ENCODE peak calls at places on chromosomes 13 and 19, in ten cellular contexts. One of them, this sample, is unnamed.

GRCh38 chr13:23407996-23408395 is 25.5 kb downstream of the SACS start:
- DNase-seq in breast epithelium: no peak
- DNase-seq in right lobe of liver: no peak
- DNase-seq in testis: no peak
- DNase-seq in AG04450: no peak
- DNase-seq in CD8-positive, alpha-beta memory T cell: no peak
- DNase-seq in brain microvascular endothelial cell: no peak
- DNase-seq in thyroid gland: no peak
- DNase-seq in dorsolateral prefrontal cortex: no peak
- DNase-seq in pancreas: no peak
- DNase-seq in this sample: no peak

GRCh38 chr13:77143325-77143907 is 116.5 kb upstream of the FBXL3 start:
- DNase-seq in breast epithelium: no peak
- DNase-seq in right lobe of liver: no peak
- DNase-seq in testis: no peak
- DNase-seq in AG04450: no peak
- DNase-seq in CD8-positive, alpha-beta memory T cell: no peak
- DNase-seq in brain microvascular endothelial cell: peak; percentile 14
- DNase-seq in thyroid gland: no peak
- DNase-seq in dorsolateral prefrontal cortex: no peak
- DNase-seq in pancreas: no peak
- DNase-seq in this sample: no peak

GRCh38 chr13:73268306-73268705 is 209.5 kb downstream of the KLF5 start:
- DNase-seq in breast epithelium: no peak
- DNase-seq in right lobe of liver: no peak
- DNase-seq in testis: no peak
- DNase-seq in AG04450: no peak
- DNase-seq in CD8-positive, alpha-beta memory T cell: no peak
- DNase-seq in brain microvascular endothelial cell: peak; percentile 7
- DNase-seq in thyroid gland: no peak
- DNase-seq in dorsolateral prefrontal cortex: no peak
- DNase-seq in pancreas: no peak
- DNase-seq in this sample: no peak

GRCh38 chr19:13024958-13025653 is 29.8 kb downstream of the NFIX start:
- DNase-seq in breast epithelium: no peak
- DNase-seq in right lobe of liver: no peak
- DNase-seq in testis: no peak
- DNase-seq in AG04450: no peak
- DNase-seq in CD8-positive, alpha-beta memory T cell: no peak
- DNase-seq in brain microvascular endothelial cell: no peak
- DNase-seq in thyroid gland: peak; percentile 71
- DNase-seq in dorsolateral prefrontal cortex: no peak
- DNase-seq in pancreas: no peak
- DNase-seq in this sample: no peak

GRCh38 chr13:40344270-40345148 is 321.9 kb downstream of the FOXO1 start:
- DNase-seq in breast epithelium: no peak
- DNase-seq in right lobe of liver: peak; percentile 65
- DNase-seq in testis: no peak
- DNase-seq in AG04450: no peak
- DNase-seq in CD8-positive, alpha-beta memory T cell: no peak
- DNase-seq in brain microvascular endothelial cell: no peak
- DNase-seq in thyroid gland: no peak
- DNase-seq in dorsolateral prefrontal cortex: no peak
- DNase-seq in pancreas: no peak
- DNase-seq in this sample: no peak

GRCh38 chr13:42880241-42880640 is 98.9 kb downstream of the FAM216B start:
- DNase-seq in breast epithelium: no peak
- DNase-seq in right lobe of liver: no peak
- DNase-seq in testis: peak; percentile 66
- DNase-seq in AG04450: no peak
- DNase-seq in CD8-positive, alpha-beta memory T cell: no peak
- DNase-seq in brain microvascular endothelial cell: no peak
- DNase-seq in thyroid gland: peak; percentile 24
- DNase-seq in dorsolateral prefrontal cortex: no peak
- DNase-seq in pancreas: no peak
- DNase-seq in this sample: no peak

GRCh38 chr19:7224205-7224833 is 69.9 kb downstream of the INSR start:
- DNase-seq in breast epithelium: no peak
- DNase-seq in right lobe of liver: peak; percentile 44
- DNase-seq in testis: peak; percentile 69
- DNase-seq in AG04450: no peak
- DNase-seq in CD8-positive, alpha-beta memory T cell: no peak
- DNase-seq in brain microvascular endothelial cell: no peak
- DNase-seq in thyroid gland: peak; percentile 8
- DNase-seq in dorsolateral prefrontal cortex: peak; percentile 35
- DNase-seq in pancreas: peak; percentile 55
- DNase-seq in this sample: peak; percentile 26

GRCh38 chr13:41691276-41691675 is 233.9 kb downstream of the RGCC start:
- DNase-seq in breast epithelium: no peak
- DNase-seq in right lobe of liver: no peak
- DNase-seq in testis: no peak
- DNase-seq in AG04450: no peak
- DNase-seq in CD8-positive, alpha-beta memory T cell: no peak
- DNase-seq in brain microvascular endothelial cell: no peak
- DNase-seq in thyroid gland: no peak
- DNase-seq in dorsolateral prefrontal cortex: no peak
- DNase-seq in pancreas: no peak
- DNase-seq in this sample: no peak

GRCh38 chr19:6087074-6087506 is 23.2 kb downstream of the RFX2 start:
- DNase-seq in breast epithelium: no peak
- DNase-seq in right lobe of liver: no peak
- DNase-seq in testis: no peak
- DNase-seq in AG04450: no peak
- DNase-seq in CD8-positive, alpha-beta memory T cell: no peak
- DNase-seq in brain microvascular endothelial cell: no peak
- DNase-seq in thyroid gland: no peak
- DNase-seq in dorsolateral prefrontal cortex: no peak
- DNase-seq in pancreas: no peak
- DNase-seq in this sample: no peak

DNA sequence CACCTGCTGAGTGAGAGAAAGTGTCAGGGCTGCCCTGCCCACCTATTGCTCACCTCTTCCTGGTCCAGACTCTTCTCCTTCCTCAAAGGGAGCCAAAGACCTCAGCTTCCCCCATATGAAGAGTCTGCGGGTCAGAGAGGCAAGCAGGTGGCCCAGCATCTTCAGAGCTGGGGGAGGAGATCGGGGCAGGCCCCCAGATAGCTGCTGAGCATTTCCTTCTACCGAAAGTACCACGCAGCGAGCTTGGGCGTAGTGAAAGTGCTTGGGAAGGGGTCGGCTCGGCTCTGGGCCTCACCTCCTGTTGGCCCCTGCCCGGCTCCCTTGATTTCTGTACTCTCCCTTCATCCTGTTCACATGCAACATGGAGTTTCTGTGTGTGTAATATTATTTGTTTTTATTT is 12.2 kb upstream of the ZNF536 start:
- DNase-seq in breast epithelium: peak; percentile 20
- DNase-seq in right lobe of liver: no peak
- DNase-seq in testis: no peak
- DNase-seq in AG04450: no peak
- DNase-seq in CD8-positive, alpha-beta memory T cell: no peak
- DNase-seq in brain microvascular endothelial cell: no peak
- DNase-seq in thyroid gland: no peak
- DNase-seq in dorsolateral prefrontal cortex: no peak
- DNase-seq in pancreas: no peak
- DNase-seq in this sample: no peak
- H3K27ac ChIP-seq in breast epithelium: no peak overlapping the region
- H3K27ac ChIP-seq in right lobe of liver: no peak overlapping the region
- H3K27ac ChIP-seq in testis: no peak overlapping the region
- H3K27ac ChIP-seq in AG04450: no peak overlapping the region
- H3K27ac ChIP-seq in CD8-positive, alpha-beta memory T cell: no peak overlapping the region
- H3K27ac ChIP-seq in brain microvascular endothelial cell: no peak overlapping the region
- H3K27ac ChIP-seq in thyroid gland: no peak overlapping the region
- H3K27ac ChIP-seq in dorsolateral prefrontal cortex: peak overlapping the region; percentile 88
- H3K27ac ChIP-seq in pancreas: no peak overlapping the region
- H3K27ac ChIP-seq in this sample: peak overlapping the region; percentile 77

DNA sequence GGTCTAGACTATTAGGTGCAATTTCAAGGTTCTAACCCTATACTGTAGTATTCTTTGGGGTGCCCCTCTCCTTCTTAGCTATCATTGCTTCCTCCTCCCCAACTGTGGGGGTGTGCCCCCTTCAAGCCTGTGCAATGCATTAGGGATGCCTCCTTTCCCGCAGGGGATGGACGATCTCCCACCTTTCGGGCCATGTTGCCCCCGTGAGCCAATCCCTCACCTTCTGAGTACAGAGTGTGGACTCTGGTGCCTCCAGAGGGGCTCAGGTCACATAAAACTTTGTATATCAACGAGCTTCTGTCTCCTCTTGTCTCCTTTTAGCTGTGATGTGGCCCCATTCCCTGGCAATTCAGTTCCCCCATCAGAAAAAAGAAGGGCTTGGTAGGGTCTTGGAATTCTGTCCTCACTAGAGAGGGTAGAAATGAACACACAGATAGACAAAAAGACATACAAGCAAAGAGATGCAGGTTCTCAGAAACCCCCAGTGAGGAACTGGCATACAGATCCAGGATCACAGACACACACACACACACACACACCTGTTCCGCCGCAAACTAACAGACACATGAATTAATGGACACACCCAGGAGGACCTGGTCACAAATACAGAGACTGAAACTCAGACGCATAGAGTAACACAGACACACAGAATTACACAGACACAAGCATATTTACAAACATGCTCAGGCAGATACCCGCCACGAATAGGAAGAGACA is 2.5 kb upstream of the HNRNPUL1 start:
- DNase-seq in breast epithelium: no peak
- DNase-seq in right lobe of liver: no peak
- DNase-seq in testis: peak; percentile 27
- DNase-seq in AG04450: no peak
- DNase-seq in CD8-positive, alpha-beta memory T cell: no peak
- DNase-seq in brain microvascular endothelial cell: no peak
- DNase-seq in thyroid gland: no peak
- DNase-seq in dorsolateral prefrontal cortex: no peak
- DNase-seq in pancreas: no peak
- DNase-seq in this sample: no peak
- H3K27ac ChIP-seq in breast epithelium: peak overlapping the region; percentile 100
- H3K27ac ChIP-seq in right lobe of liver: peak overlapping the region; percentile 97
- H3K27ac ChIP-seq in testis: peak overlapping the region; percentile 95
- H3K27ac ChIP-seq in AG04450: peak overlapping the region; percentile 53
- H3K27ac ChIP-seq in CD8-positive, alpha-beta memory T cell: peak overlapping the region; percentile 100
- H3K27ac ChIP-seq in brain microvascular endothelial cell: peak overlapping the region; percentile 98
- H3K27ac ChIP-seq in thyroid gland: peak overlapping the region; percentile 93
- H3K27ac ChIP-seq in dorsolateral prefrontal cortex: peak overlapping the region; percentile 98
- H3K27ac ChIP-seq in pancreas: no peak overlapping the region
- H3K27ac ChIP-seq in this sample: peak overlapping the region; percentile 43

GRCh38 chr19:17304386-17305047 is 1.2 kb upstream of the MRPL34 start:
- DNase-seq in breast epithelium: no peak
- DNase-seq in right lobe of liver: no peak
- DNase-seq in testis: no peak
- DNase-seq in AG04450: no peak
- DNase-seq in CD8-positive, alpha-beta memory T cell: no peak
- DNase-seq in brain microvascular endothelial cell: no peak
- DNase-seq in thyroid gland: peak; percentile 87
- DNase-seq in dorsolateral prefrontal cortex: no peak
- DNase-seq in pancreas: peak; percentile 55
- DNase-seq in this sample: no peak

GRCh38 chr19:17305517-17306284 is at the start of gene MRPL34:
- DNase-seq in breast epithelium: peak; percentile 98
- DNase-seq in right lobe of liver: peak; percentile 98
- DNase-seq in testis: peak; percentile 97
- DNase-seq in AG04450: peak; percentile 99
- DNase-seq in CD8-positive, alpha-beta memory T cell: peak; percentile 98
- DNase-seq in brain microvascular endothelial cell: peak; percentile 95
- DNase-seq in thyroid gland: peak; percentile 99
- DNase-seq in dorsolateral prefrontal cortex: peak; percentile 98
- DNase-seq in pancreas: peak; percentile 99
- DNase-seq in this sample: peak; percentile 92

GRCh38 chr19:17303940-17304267 is 679 bp upstream of the ABHD8 start:
- DNase-seq in breast epithelium: no peak
- DNase-seq in right lobe of liver: no peak
- DNase-seq in testis: no peak
- DNase-seq in AG04450: no peak
- DNase-seq in CD8-positive, alpha-beta memory T cell: no peak
- DNase-seq in brain microvascular endothelial cell: no peak
- DNase-seq in thyroid gland: peak; percentile 35
- DNase-seq in dorsolateral prefrontal cortex: no peak
- DNase-seq in pancreas: no peak
- DNase-seq in this sample: no peak

GRCh38 chr19:17306285-17306714 is 628 bp downstream of the MRPL34 start:
- DNase-seq in breast epithelium: no peak
- DNase-seq in right lobe of liver: no peak
- DNase-seq in testis: no peak
- DNase-seq in AG04450: no peak
- DNase-seq in CD8-positive, alpha-beta memory T cell: no peak
- DNase-seq in brain microvascular endothelial cell: no peak
- DNase-seq in thyroid gland: no peak
- DNase-seq in dorsolateral prefrontal cortex: no peak
- DNase-seq in pancreas: no peak
- DNase-seq in this sample: no peak

GRCh38 chr19:17305211-17305516 is 508 bp upstream of the MRPL34 start:
- DNase-seq in breast epithelium: no peak
- DNase-seq in right lobe of liver: no peak
- DNase-seq in testis: no peak
- DNase-seq in AG04450: no peak
- DNase-seq in CD8-positive, alpha-beta memory T cell: no peak
- DNase-seq in brain microvascular endothelial cell: no peak
- DNase-seq in thyroid gland: no peak
- DNase-seq in dorsolateral prefrontal cortex: no peak
- DNase-seq in pancreas: no peak
- DNase-seq in this sample: no peak
- H3K27ac ChIP-seq in breast epithelium: peak overlapping the region; percentile 90
- H3K27ac ChIP-seq in right lobe of liver: peak overlapping the region; percentile 88
- H3K27ac ChIP-seq in testis: peak overlapping the region; percentile 84
- H3K27ac ChIP-seq in AG04450: peak overlapping the region; percentile 52
- H3K27ac ChIP-seq in CD8-positive, alpha-beta memory T cell: peak overlapping the region; percentile 43
- H3K27ac ChIP-seq in brain microvascular endothelial cell: no peak overlapping the region
- H3K27ac ChIP-seq in thyroid gland: peak overlapping the region; percentile 91
- H3K27ac ChIP-seq in dorsolateral prefrontal cortex: peak overlapping the region; percentile 98
- H3K27ac ChIP-seq in pancreas: peak overlapping the region; percentile 87
- H3K27ac ChIP-seq in this sample: peak overlapping the region; percentile 96

GRCh38 chr19:2774083-2774679 is 8.9 kb downstream of the SGTA start:
- DNase-seq in breast epithelium: no peak
- DNase-seq in right lobe of liver: no peak
- DNase-seq in testis: no peak
- DNase-seq in AG04450: no peak
- DNase-seq in CD8-positive, alpha-beta memory T cell: no peak
- DNase-seq in brain microvascular endothelial cell: no peak
- DNase-seq in thyroid gland: no peak
- DNase-seq in dorsolateral prefrontal cortex: no peak
- DNase-seq in pancreas: no peak
- DNase-seq in this sample: no peak

GRCh38 chr19:2777952-2778683 is 5.0 kb downstream of the SGTA start:
- DNase-seq in breast epithelium: no peak
- DNase-seq in right lobe of liver: no peak
- DNase-seq in testis: no peak
- DNase-seq in AG04450: no peak
- DNase-seq in CD8-positive, alpha-beta memory T cell: no peak
- DNase-seq in brain microvascular endothelial cell: no peak
- DNase-seq in thyroid gland: no peak
- DNase-seq in dorsolateral prefrontal cortex: no peak
- DNase-seq in pancreas: no peak
- DNase-seq in this sample: no peak

GRCh38 chr19:2774953-2775555 is 8.0 kb downstream of the SGTA start:
- DNase-seq in breast epithelium: no peak
- DNase-seq in right lobe of liver: no peak
- DNase-seq in testis: no peak
- DNase-seq in AG04450: no peak
- DNase-seq in CD8-positive, alpha-beta memory T cell: no peak
- DNase-seq in brain microvascular endothelial cell: no peak
- DNase-seq in thyroid gland: no peak
- DNase-seq in dorsolateral prefrontal cortex: no peak
- DNase-seq in pancreas: no peak
- DNase-seq in this sample: peak; percentile 15

GRCh38 chr19:2779121-2779740 is 3.8 kb downstream of the SGTA start:
- DNase-seq in breast epithelium: no peak
- DNase-seq in right lobe of liver: no peak
- DNase-seq in testis: no peak
- DNase-seq in AG04450: no peak
- DNase-seq in CD8-positive, alpha-beta memory T cell: no peak
- DNase-seq in brain microvascular endothelial cell: no peak
- DNase-seq in thyroid gland: no peak
- DNase-seq in dorsolateral prefrontal cortex: peak; percentile 66
- DNase-seq in pancreas: no peak
- DNase-seq in this sample: peak; percentile 84

GRCh38 chr19:2775556-2776430 is 7.3 kb downstream of the SGTA start:
- DNase-seq in breast epithelium: no peak
- DNase-seq in right lobe of liver: peak; percentile 92
- DNase-seq in testis: peak; percentile 36
- DNase-seq in AG04450: no peak
- DNase-seq in CD8-positive, alpha-beta memory T cell: peak; percentile 70
- DNase-seq in brain microvascular endothelial cell: peak; percentile 39
- DNase-seq in thyroid gland: no peak
- DNase-seq in dorsolateral prefrontal cortex: peak; percentile 50
- DNase-seq in pancreas: no peak
- DNase-seq in this sample: peak; percentile 59
- H3K27ac ChIP-seq in breast epithelium: peak overlapping the region; percentile 82
- H3K27ac ChIP-seq in right lobe of liver: peak overlapping the region; percentile 94
- H3K27ac ChIP-seq in testis: peak overlapping the region; percentile 72
- H3K27ac ChIP-seq in AG04450: peak overlapping the region; percentile 2
- H3K27ac ChIP-seq in CD8-positive, alpha-beta memory T cell: peak overlapping the region; percentile 28
- H3K27ac ChIP-seq in brain microvascular endothelial cell: no peak overlapping the region
- H3K27ac ChIP-seq in thyroid gland: peak overlapping the region; percentile 36
- H3K27ac ChIP-seq in dorsolateral prefrontal cortex: peak overlapping the region; percentile 99
- H3K27ac ChIP-seq in pancreas: no peak overlapping the region
- H3K27ac ChIP-seq in this sample: peak overlapping the region; percentile 57

This sample was measured in substantia nigra.